ENCODE peak calls at places on chromosomes 4 and X, in five cellular contexts. T is mucosa of descending colon; Z is IMR-90; M is CD4-positive, CD25-positive, alpha-beta regulatory T cell; A is CD8-positive, alpha-beta memory T cell. Q is an unnamed sample.
A peak's percentile ranks its signal among the peaks of the same experiment; 100 is the strongest.

GRCh38 chr4:89305712-89306437 is 1.7 kb downstream of the GPRIN3 start:
- DNase-seq in M (no peak), T (no peak), A (no peak), Z (no peak), Q (no peak)

GRCh38 chrX:48648299-48648698 is 35.3 kb upstream of the WAS start:
- DNase-seq in T (peak; percentile 26), A (peak; percentile 4), M (peak; percentile 48), Z (peak; percentile 45), Q (peak; percentile 3)

GRCh38 chr4:66000500-66001117 is 330.3 kb upstream of the EPHA5 start:
- DNase-seq in M (no peak), A (no peak), Z (no peak), T (no peak), Q (no peak)

GRCh38 chr4:72318771-72319170 is 250.2 kb downstream of the ADAMTS3 start:
- DNase-seq in T (no peak), M (no peak), A (no peak), Z (no peak), Q (no peak)

GRCh38 chr4:66340286-66340893 is 670.1 kb upstream of the EPHA5 start:
- DNase-seq in A (no peak), T (no peak), M (no peak), Z (no peak), Q (no peak)

GRCh38 chr4:150789864-150790263 is 207.9 kb downstream of the MAB21L2 start:
- DNase-seq in M (no peak), A (no peak), T (no peak), Z (no peak), Q (no peak)

GRCh38 chr4:139988863-139989765 is 164.9 kb downstream of the MAML3 start:
- DNase-seq in M (no peak), T (no peak), A (no peak), Z (peak; percentile 97), Q (no peak)

GRCh38 chrX:130111220-130111934 is 1.1 kb upstream of the ELF4 start:
- DNase-seq in A (no peak), Z (no peak), M (no peak), T (no peak), Q (no peak)

GRCh38 chr4:95949808-95950207 is 109.9 kb downstream of the PDHA2 start:
- DNase-seq in Z (no peak), A (no peak), T (no peak), M (no peak), Q (no peak)

GRCh38 chrX:69389221-69389620 is 114.9 kb upstream of the NALF2 start:
- DNase-seq in T (no peak), Z (no peak), A (no peak), M (no peak), Q (no peak)

GRCh38 chrX:77693594-77693993 is 92.4 kb downstream of the ATRX start:
- DNase-seq in Z (no peak), M (no peak), T (no peak), A (no peak), Q (no peak)

GRCh38 chr4:26028133-26028792 is 114.2 kb downstream of the SMIM20 start:
- DNase-seq in T (no peak), Z (no peak), M (no peak), A (no peak), Q (no peak)

GRCh38 chrX:132737743-132738142 is 220.7 kb downstream of the HS6ST2 start:
- DNase-seq in Z (no peak), T (no peak), M (peak; percentile 1), A (peak; percentile 2), Q (no peak)

GRCh38 chr4:158786155-158786581 is 17.3 kb downstream of the FNIP2 start:
- DNase-seq in A (no peak), T (no peak), Z (peak; percentile 28), M (no peak), Q (no peak)

GRCh38 chr4:7808752-7809151 is 130.9 kb downstream of the AFAP1 start:
- DNase-seq in Z (peak; percentile 93), A (no peak), M (no peak), T (no peak), Q (no peak)

GRCh38 chr4:41125558-41126311 is 88.6 kb downstream of the APBB2 start:
- DNase-seq in Z (peak; percentile 36), T (no peak), M (no peak), A (no peak), Q (no peak)

GRCh38 chr4:79743014-79743413 is 330.0 kb downstream of the ANTXR2 start:
- DNase-seq in Z (no peak), T (no peak), M (no peak), A (no peak), Q (no peak)

GRCh38 chr4:98148856-98149255 is 5.6 kb upstream of the STPG2 start:
- DNase-seq in T (no peak), M (peak; percentile 13), Z (no peak), A (no peak), Q (no peak)

GRCh38 chrX:154444001-154444754 is at the start of gene FAM50A:
- DNase-seq in A (peak; percentile 67), Z (peak; percentile 42), T (peak; percentile 85), M (peak; percentile 58), Q (no peak)

GRCh38 chrX:17374619-17375360 is at the start of gene NHS:
- DNase-seq in M (no peak), T (peak; percentile 66), A (no peak), Z (peak; percentile 63), Q (no peak)

GRCh38 chr4:154132406-154132805 is 343.5 kb upstream of the SFRP2 start:
- DNase-seq in A (no peak), T (no peak), Z (peak; percentile 2), M (no peak), Q (no peak)

GRCh38 chr4:15130441-15130840 is 128.2 kb downstream of the CPEB2 start:
- DNase-seq in A (no peak), T (no peak), M (no peak), Z (no peak), Q (no peak)

GRCh38 chr4:177974461-177974860 is 532.2 kb upstream of the AGA start:
- DNase-seq in T (no peak), A (no peak), M (no peak), Z (peak; percentile 31), Q (no peak)

GRCh38 chr4:112253382-112254000 is 21.9 kb downstream of the AP1AR start:
- DNase-seq in Z (no peak), T (no peak), M (no peak), A (no peak), Q (no peak)

GRCh38 chr4:62320612-62321011 is 1120.5 kb downstream of the ADGRL3 start:
- DNase-seq in A (no peak), Z (no peak), T (no peak), M (no peak), Q (no peak)

GRCh38 chr4:104494822-104495559 is at the start of gene CXXC4:
- DNase-seq in Z (peak; percentile 10), A (peak; percentile 5), T (peak; percentile 71), M (no peak), Q (no peak)

GRCh38 chr4:41990383-41991111 is at the start of gene SLC30A9:
- DNase-seq in T (peak; percentile 98), A (peak; percentile 89), Z (peak; percentile 94), M (peak; percentile 94), Q (peak; percentile 89)

GRCh38 chr4:13527983-13528822 is 16.1 kb downstream of the NKX3-2 start:
- DNase-seq in M (no peak), A (no peak), T (no peak), Z (no peak), Q (peak; percentile 60)

GRCh38 chr4:98092833-98093439 is 50.3 kb downstream of the STPG2 start:
- DNase-seq in T (peak; percentile 11), Z (peak; percentile 2), A (no peak), M (peak; percentile 2), Q (no peak)

GRCh38 chr4:102288497-102288896 is 56.8 kb downstream of the SLC39A8 start:
- DNase-seq in Z (no peak), A (no peak), M (no peak), T (no peak), Q (no peak)
- H3K4me3 ChIP-seq in Z (no peak overlapping the region), A (no peak overlapping the region), M (no peak overlapping the region), T (no peak overlapping the region), Q (no peak overlapping the region)

GRCh38 chr4:53905935-53906377 is 158.4 kb downstream of the CHIC2 start:
- DNase-seq in A (no peak), T (peak; percentile 39), Z (peak; percentile 78), M (no peak), Q (peak; percentile 13)
- H3K4me3 ChIP-seq in A (no peak overlapping the region), T (no peak overlapping the region), Z (peak overlapping the region; percentile 44), M (peak overlapping the region; percentile 11), Q (peak overlapping the region; percentile 48)

GRCh38 chr4:109091754-109092409 is 210.6 kb downstream of the COL25A1 start:
- DNase-seq in A (no peak), M (no peak), T (no peak), Z (no peak), Q (no peak)
- H3K4me3 ChIP-seq in A (no peak overlapping the region), M (no peak overlapping the region), T (no peak overlapping the region), Z (no peak overlapping the region), Q (no peak overlapping the region)

GRCh38 chr4:86482851-86483490 is 111.1 kb upstream of the PTPN13 start:
- DNase-seq in Z (no peak), T (no peak), A (no peak), M (no peak), Q (no peak)
- H3K4me3 ChIP-seq in Z (no peak overlapping the region), T (no peak overlapping the region), A (no peak overlapping the region), M (no peak overlapping the region), Q (no peak overlapping the region)

GRCh38 chr4:113561758-113562157 is 199.8 kb downstream of the CAMK2D start:
- DNase-seq in Z (no peak), A (no peak), T (no peak), M (no peak), Q (no peak)

GRCh38 chr4:113565702-113566012 is 195.9 kb downstream of the CAMK2D start:
- DNase-seq in M (no peak), Z (no peak), A (no peak), T (no peak), Q (no peak)

GRCh38 chr4:113566015-113566795 is 195.3 kb downstream of the CAMK2D start:
- DNase-seq in T (no peak), M (no peak), A (no peak), Z (no peak), Q (no peak)

GRCh38 chr4:113563691-113564378 is 197.7 kb downstream of the CAMK2D start:
- DNase-seq in A (no peak), M (no peak), Z (no peak), T (no peak), Q (no peak)

DNA sequence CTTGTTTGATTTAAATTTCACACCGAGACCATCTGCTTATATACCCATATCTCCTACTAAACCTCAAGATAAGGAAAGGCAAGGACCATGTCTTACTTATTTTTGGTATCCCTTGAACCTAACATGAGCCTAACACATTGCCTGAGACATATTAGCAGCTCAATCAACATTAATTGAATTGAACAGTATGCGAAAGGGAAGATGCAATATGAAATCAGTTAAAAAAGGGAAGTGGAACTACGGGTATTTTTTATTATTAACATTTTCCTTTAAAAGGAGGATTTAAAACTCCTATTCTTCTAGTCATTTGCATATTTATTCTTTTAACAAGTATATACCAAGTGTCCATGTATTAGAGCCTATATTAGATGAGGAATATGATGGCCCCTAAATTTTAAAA is 197.0 kb downstream of the CAMK2D start:
- DNase-seq in Z (no peak), T (no peak), A (no peak), M (no peak), Q (no peak)
- H3K4me3 ChIP-seq in Z (no peak overlapping the region), T (no peak overlapping the region), A (no peak overlapping the region), M (peak overlapping the region; percentile 69), Q (no peak overlapping the region)

GRCh38 chr4:53161475-53162423 is 204.1 kb downstream of the SCFD2 start:
- DNase-seq in M (no peak), T (no peak), A (no peak), Z (no peak), Q (no peak)
- H3K4me3 ChIP-seq in M (no peak overlapping the region), T (no peak overlapping the region), A (no peak overlapping the region), Z (no peak overlapping the region), Q (no peak overlapping the region)